ENCODE peak calls at places on chromosomes 16 and 17, in five cellular contexts. J is A549; L is upper lobe of right lung; H is activated CD4-positive, alpha-beta memory T cell treated with anti-CD3 and anti-CD28 coated beads for 36 hours; G is aorta. V is an unnamed sample.

GRCh38 chr17:76402711-76403110 is 18.3 kb downstream of the SPHK1 start:
- DNase-seq in J (no peak), G (no peak), H (no peak), L (no peak), V (no peak)

GRCh38 chr17:74148446-74148845 is 55.0 kb upstream of the RPL38 start:
- DNase-seq in H (no peak), J (no peak), L (no peak), G (no peak), V (no peak)

GRCh38 chr17:40557531-40558299 is 7.6 kb downstream of the CCR7 start:
- DNase-seq in H (peak), L (peak), G (peak), J (no peak), V (no peak)

GRCh38 chr16:25097304-25097988 is 14.1 kb upstream of the LCMT1 start:
- DNase-seq in L (no peak), G (no peak), H (no peak), J (no peak), V (no peak)

GRCh38 chr17:43398724-43399595 is at the start of gene ARL4D:
- DNase-seq in L (peak), H (peak), J (peak), G (peak), V (peak)

GRCh38 chr17:73214008-73214407 is 21.2 kb downstream of the COG1 start:
- DNase-seq in L (no peak), H (no peak), G (no peak), J (no peak), V (no peak)

GRCh38 chr17:81647640-81648012 is 8.7 kb downstream of the PDE6G start:
- DNase-seq in G (no peak), H (no peak), J (no peak), L (no peak), V (no peak)

GRCh38 chr17:73192219-73192893 is 499 bp upstream of the COG1 start:
- DNase-seq in L (peak), H (peak), J (peak), G (peak), V (peak)

GRCh38 chr17:14067347-14067746 is 2.0 kb upstream of the COX10 start:
- DNase-seq in H (no peak), L (no peak), G (no peak), J (no peak), V (no peak)

GRCh38 chr16:4376820-4377572 is 5.3 kb downstream of the VASN start:
- DNase-seq in H (no peak), L (no peak), J (no peak), G (no peak), V (no peak)

GRCh38 chr17:76370261-76370993 is 14.0 kb upstream of the SPHK1 start:
- DNase-seq in L (no peak), J (peak), H (peak), G (peak), V (no peak)

GRCh38 chr16:85796152-85796551 is 3.2 kb downstream of the EMC8 start:
- DNase-seq in J (no peak), L (no peak), G (no peak), H (no peak), V (no peak)

GRCh38 chr17:28416703-28417311 is 10.8 kb upstream of the SLC46A1 start:
- DNase-seq in G (peak), J (peak), L (no peak), H (peak), V (peak)

GRCh38 chr17:12549499-12549901 is 116.2 kb upstream of the MYOCD start:
- DNase-seq in H (no peak), L (no peak), G (no peak), J (no peak), V (no peak)

GRCh38 chr17:44159519-44160210 is 10.8 kb upstream of the ASB16 start:
- DNase-seq in H (peak), J (no peak), L (no peak), G (no peak), V (no peak)

GRCh38 chr16:49409121-49409520 is 35.5 kb downstream of the C16orf78 start:
- DNase-seq in G (peak), H (no peak), J (no peak), L (no peak), V (no peak)

GRCh38 chr16:64321881-64322280 is 800.0 kb downstream of the CDH11 start:
- DNase-seq in G (no peak), J (no peak), H (no peak), L (no peak), V (no peak)